ENCODE peak calls at places on chromosome 22, in seven cellular contexts. S is HCT116, Y is SK-N-SH, X is HepG2, N is H1, B is K562, P is GM12878. C is an unnamed sample.

GRCh38 chr22:22955276-22955798 is 67.7 kb downstream of the IGLL5 start:
- DNase-seq in S (no peak), Y (no peak), X (no peak), N (no peak), B (no peak), P (no peak), C (no peak)

GRCh38 chr22:46150615-46151423 is 493 bp downstream of the PPARA start:
- DNase-seq in S (no peak), Y (peak; percentile 97), X (no peak), N (no peak), B (peak; percentile 32), P (no peak), C (peak; percentile 37)

GRCh38 chr22:17647996-17648395 is 9.4 kb downstream of the BCL2L13 start:
- DNase-seq in S (no peak), Y (no peak), X (no peak), N (no peak), B (no peak), P (no peak), C (no peak)

GRCh38 chr22:36899498-36899897 is 13.9 kb upstream of the CSF2RB start:
- DNase-seq in S (no peak), Y (no peak), X (no peak), N (no peak), B (no peak), P (no peak), C (no peak)

GRCh38 chr22:19886605-19887250 is 32.1 kb upstream of the GNB1L start:
- DNase-seq in S (no peak), Y (no peak), X (no peak), N (no peak), B (no peak), P (no peak), C (no peak)

GRCh38 chr22:27876684-27877083 is 42.4 kb downstream of the PITPNB start:
- DNase-seq in S (no peak), Y (no peak), X (no peak), N (no peak), B (no peak), P (no peak), C (no peak)

GRCh38 chr22:36486619-36487384 is 5.4 kb upstream of the TXN2 start:
- DNase-seq in S (no peak), Y (no peak), X (peak; percentile 53), N (no peak), B (peak; percentile 61), P (no peak), C (no peak)

GRCh38 chr22:25775501-25775900 is 33.5 kb downstream of the MYO18B start:
- DNase-seq in S (no peak), Y (peak; percentile 63), X (no peak), N (no peak), B (no peak), P (no peak), C (no peak)

GRCh38 chr22:37279469-37279868 is 2.8 kb upstream of the CYTH4 start:
- DNase-seq in S (no peak), Y (no peak), X (no peak), N (no peak), B (no peak), P (no peak), C (no peak)

GRCh38 chr22:20312396-20313191 is 7.3 kb downstream of the DGCR6L start:
- DNase-seq in S (no peak), Y (no peak), X (no peak), N (no peak), B (peak; percentile 12), P (no peak), C (no peak)

GRCh38 chr22:28440517-28441366 is 238.9 kb downstream of the TTC28 start:
- DNase-seq in S (no peak), Y (peak; percentile 29), X (no peak), N (no peak), B (no peak), P (no peak), C (no peak)

GRCh38 chr22:21797444-21798221 is 62.0 kb upstream of the YPEL1 start:
- DNase-seq in S (no peak), Y (no peak), X (no peak), N (no peak), B (no peak), P (no peak), C (no peak)

GRCh38 chr22:21861856-21862255 is 5.6 kb downstream of the MAPK1 start:
- DNase-seq in S (no peak), Y (no peak), X (no peak), N (no peak), B (no peak), P (no peak), C (no peak)

GRCh38 chr22:28604961-28605360 is 74.7 kb downstream of the TTC28 start:
- DNase-seq in S (no peak), Y (no peak), X (no peak), N (no peak), B (no peak), P (no peak), C (no peak)

GRCh38 chr22:48156603-48157355 is 1394.3 kb downstream of the TBC1D22A start:
- DNase-seq in S (no peak), Y (no peak), X (no peak), N (no peak), B (no peak), P (no peak), C (no peak)

GRCh38 chr22:37335819-37336199 is 53.5 kb downstream of the CYTH4 start:
- DNase-seq in S (no peak), Y (no peak), X (no peak), N (no peak), B (no peak), P (no peak), C (no peak)

GRCh38 chr22:46356496-46357185 is 21.1 kb downstream of the TRMU start:
- DNase-seq in S (no peak), Y (peak; percentile 26), X (no peak), N (no peak), B (no peak), P (no peak), C (no peak)

GRCh38 chr22:32591620-32592019 is 117.0 kb downstream of the FBXO7 start:
- DNase-seq in S (no peak), Y (no peak), X (no peak), N (no peak), B (no peak), P (no peak), C (no peak)

GRCh38 chr22:44589831-44590230 is 91.8 kb upstream of the RTL6 start:
- DNase-seq in S (no peak), Y (no peak), X (no peak), N (no peak), B (no peak), P (no peak), C (no peak)
- TF ChIP-seq JUND in S (no peak), Y (no peak), X (no peak), N (no peak), B (no peak), P (no peak), C (no peak)

GRCh38 chr22:44091021-44091721 is 67.1 kb downstream of the PARVB start:
- DNase-seq in S (peak; percentile 6), Y (peak; percentile 59), X (peak; percentile 10), N (no peak), B (no peak), P (no peak), C (no peak)
- TF ChIP-seq JUND in S (no peak), Y (no peak), X (no peak), N (no peak), B (no peak), P (no peak), C (no peak)

DNA sequence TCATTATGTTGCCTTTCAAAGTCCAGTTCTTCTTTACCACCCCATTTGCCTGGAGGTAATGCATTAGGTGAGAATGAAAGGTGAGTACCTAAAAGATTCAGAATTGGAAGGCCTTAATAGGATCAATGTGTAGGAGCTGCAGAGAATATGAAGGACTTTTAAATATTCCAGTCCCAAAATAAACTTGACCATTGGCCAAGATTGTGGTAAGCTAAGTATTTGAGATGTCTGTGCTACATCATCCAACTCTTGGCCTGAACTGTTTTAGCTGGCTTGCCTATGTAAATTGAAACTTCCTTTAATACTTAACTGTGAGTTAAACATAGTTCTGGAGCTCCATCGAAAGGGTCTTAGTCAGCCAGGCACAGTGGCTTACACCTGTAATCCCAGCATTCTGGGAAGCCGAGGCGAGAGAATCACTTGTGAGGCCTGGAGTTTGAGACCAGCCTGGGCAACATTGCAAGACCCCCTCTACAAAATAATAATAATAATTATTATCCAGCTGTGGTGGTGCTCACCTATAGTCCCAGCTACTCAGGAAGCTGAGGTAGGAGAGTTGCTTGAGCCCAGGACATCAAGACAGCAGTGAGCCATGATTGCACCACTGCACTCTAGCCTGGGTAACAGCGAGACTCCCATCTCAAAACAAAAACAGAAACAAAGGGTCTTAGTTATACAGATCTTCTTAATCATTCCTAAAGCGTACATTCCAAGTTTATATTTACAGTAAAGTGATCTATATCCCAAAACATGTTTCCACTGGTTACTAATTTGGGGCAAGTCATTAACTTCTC is 29.8 kb downstream of the MTMR3 start:
- DNase-seq in S (no peak), Y (no peak), X (no peak), N (no peak), B (no peak), P (no peak), C (peak; percentile 12)
- TF ChIP-seq JUND in S (no peak), Y (peak; percentile 78), X (no peak), N (no peak), B (no peak), P (no peak), C (no peak)

GRCh38 chr22:39214383-39215069 is 30.3 kb downstream of the PDGFB start:
- DNase-seq in S (peak; percentile 73), Y (no peak), X (peak; percentile 58), N (peak; percentile 50), B (no peak), P (no peak), C (peak; percentile 85)
- TF ChIP-seq JUND in S (peak; percentile 85), Y (no peak), X (no peak), N (peak; percentile 93), B (no peak), P (no peak), C (peak; percentile 59)

GRCh38 chr22:30884211-30885000 is 84.2 kb downstream of the MORC2 start:
- DNase-seq in S (no peak), Y (no peak), X (no peak), N (no peak), B (no peak), P (no peak), C (no peak)
- TF ChIP-seq JUND in S (no peak), Y (no peak), X (no peak), N (no peak), B (no peak), P (no peak), C (no peak)

C was measured in T47D.